ENCODE peak calls at places on chromosome 6, in six cellular contexts. O, N, C, S, T and Y are unnamed samples.

GRCh38 chr6:105253787-105254186 is 74.0 kb upstream of the POPDC3 start:
- DNase-seq in O (no peak), N (no peak), S (no peak), T (no peak), C (no peak), Y (no peak)

GRCh38 chr6:33163540-33163939 is 28.7 kb downstream of the COL11A2 start:
- DNase-seq in O (no peak), N (no peak), C (no peak), S (no peak), T (no peak), Y (no peak)

GRCh38 chr6:82951389-82951788 is 114.3 kb downstream of the UBE3D start:
- DNase-seq in O (no peak), N (no peak), S (no peak), T (no peak), C (no peak), Y (no peak)

GRCh38 chr6:12957321-12958051 is 240.9 kb downstream of the PHACTR1 start:
- DNase-seq in O (peak), N (peak), T (peak), C (peak), S (peak), Y (no peak)

GRCh38 chr6:73435236-73435635 is 16.9 kb downstream of the CGAS start:
- DNase-seq in N (no peak), T (no peak), C (no peak), O (no peak), S (no peak), Y (no peak)

GRCh38 chr6:150346346-150346745 is 22.5 kb upstream of the IYD start:
- DNase-seq in N (no peak), S (peak), T (no peak), C (no peak), O (peak), Y (no peak)

GRCh38 chr6:2021713-2022125 is 223.7 kb downstream of the GMDS start:
- DNase-seq in C (peak), T (no peak), N (peak), O (peak), S (peak), Y (no peak)

GRCh38 chr6:34144581-34145160 is 1.2 kb downstream of the GRM4 start:
- DNase-seq in S (no peak), N (no peak), O (no peak), C (no peak), T (no peak), Y (no peak)

GRCh38 chr6:24797596-24798216 is 1.0 kb downstream of the ARMH2 start:
- DNase-seq in N (no peak), T (no peak), O (no peak), S (peak), C (peak), Y (no peak)

GRCh38 chr6:23180504-23181293 is 611.3 kb downstream of the HDGFL1 start:
- DNase-seq in N (peak), T (no peak), O (peak), S (peak), C (peak), Y (no peak)
- TF ChIP-seq CTCF in N (peak), T (no peak), O (peak), S (peak), C (no peak), Y (no peak)

GRCh38 chr6:94074764-94075163 is 655.4 kb upstream of the EPHA7 start:
- DNase-seq in S (no peak), O (no peak), T (no peak), N (no peak), C (no peak), Y (no peak)

GRCh38 chr6:94071835-94072234 is 652.5 kb upstream of the EPHA7 start:
- DNase-seq in S (peak), N (no peak), O (peak), C (peak), T (no peak), Y (no peak)
- TF ChIP-seq CTCF in S (peak), N (no peak), O (peak), C (peak), T (no peak), Y (peak)

GRCh38 chr6:111458670-111459232 is 24.3 kb downstream of the REV3L start:
- DNase-seq in N (no peak), T (no peak), O (no peak), S (no peak), C (no peak), Y (no peak)
- TF ChIP-seq CTCF in N (no peak), T (no peak), O (no peak), S (no peak), C (no peak), Y (no peak)

GRCh38 chr6:148274809-148275208 is 67.8 kb upstream of the SASH1 start:
- DNase-seq in T (no peak), O (no peak), N (no peak), S (no peak), C (no peak), Y (no peak)
- TF ChIP-seq CTCF in T (no peak), O (no peak), N (no peak), S (no peak), C (no peak), Y (no peak)